ENCODE peak calls at places on chromosomes 4 and X, in four cellular contexts. L, A, I and O are unnamed samples.

GRCh38 chrX:28609917-28610613 is 22.8 kb downstream of the IL1RAPL1 start:
- DNase-seq in A (no peak), L (no peak), I (no peak), O (no peak)

GRCh38 chrX:116427976-116428375 is 8.4 kb upstream of the SLC6A14 start:
- DNase-seq in A (no peak), L (no peak), I (no peak), O (no peak)

GRCh38 chr4:61828960-61829359 is 628.8 kb downstream of the ADGRL3 start:
- DNase-seq in A (no peak), I (no peak), L (no peak), O (no peak)

GRCh38 chrX:17291141-17291900 is 83.7 kb upstream of the NHS start:
- DNase-seq in L (no peak), A (no peak), I (no peak), O (no peak)

GRCh38 chr4:38663801-38664703 is at the start of gene KLF3:
- DNase-seq in I (no peak), L (peak), A (peak), O (peak)

GRCh38 chr4:152448806-152449205 is 87.1 kb downstream of the FBXW7 start:
- DNase-seq in A (no peak), I (no peak), L (no peak), O (no peak)

GRCh38 chr4:6278801-6279197 is 9.1 kb downstream of the WFS1 start:
- DNase-seq in L (peak), I (peak), A (no peak), O (peak)

GRCh38 chr4:2626231-2626630 is 89.8 kb downstream of the FAM193A start:
- DNase-seq in A (no peak), L (no peak), I (no peak), O (no peak)

GRCh38 chrX:114599903-114600302 is 16.0 kb downstream of the HTR2C start:
- DNase-seq in I (no peak), A (no peak), L (no peak), O (no peak)

GRCh38 chr4:30600246-30600645 is 119.9 kb upstream of the PCDH7 start:
- DNase-seq in A (no peak), L (no peak), I (no peak), O (no peak)

GRCh38 chr4:2301806-2302205 is 39.9 kb upstream of the MXD4 start:
- DNase-seq in I (no peak), A (no peak), L (no peak), O (no peak)

GRCh38 chr4:8325284-8325973 is 55.9 kb downstream of the HTRA3 start:
- DNase-seq in A (peak), I (no peak), L (no peak), O (no peak)
- TF ChIP-seq NRF1 in A (no peak), I (no peak), L (no peak), O (no peak)

GRCh38 chrX:8870411-8870810 is 69.2 kb upstream of the FAM9A start:
- DNase-seq in L (no peak), A (no peak), I (no peak), O (no peak)

GRCh38 chrX:8869812-8870211 is 68.6 kb upstream of the FAM9A start:
- DNase-seq in I (no peak), L (no peak), A (no peak), O (no peak)

GRCh38 chrX:8868906-8869305 is 67.7 kb upstream of the FAM9A start:
- DNase-seq in I (no peak), L (no peak), A (no peak), O (no peak)

GRCh38 chrX:8867454-8867853 is 66.3 kb upstream of the FAM9A start:
- DNase-seq in A (no peak), I (no peak), L (no peak), O (no peak)

DNA sequence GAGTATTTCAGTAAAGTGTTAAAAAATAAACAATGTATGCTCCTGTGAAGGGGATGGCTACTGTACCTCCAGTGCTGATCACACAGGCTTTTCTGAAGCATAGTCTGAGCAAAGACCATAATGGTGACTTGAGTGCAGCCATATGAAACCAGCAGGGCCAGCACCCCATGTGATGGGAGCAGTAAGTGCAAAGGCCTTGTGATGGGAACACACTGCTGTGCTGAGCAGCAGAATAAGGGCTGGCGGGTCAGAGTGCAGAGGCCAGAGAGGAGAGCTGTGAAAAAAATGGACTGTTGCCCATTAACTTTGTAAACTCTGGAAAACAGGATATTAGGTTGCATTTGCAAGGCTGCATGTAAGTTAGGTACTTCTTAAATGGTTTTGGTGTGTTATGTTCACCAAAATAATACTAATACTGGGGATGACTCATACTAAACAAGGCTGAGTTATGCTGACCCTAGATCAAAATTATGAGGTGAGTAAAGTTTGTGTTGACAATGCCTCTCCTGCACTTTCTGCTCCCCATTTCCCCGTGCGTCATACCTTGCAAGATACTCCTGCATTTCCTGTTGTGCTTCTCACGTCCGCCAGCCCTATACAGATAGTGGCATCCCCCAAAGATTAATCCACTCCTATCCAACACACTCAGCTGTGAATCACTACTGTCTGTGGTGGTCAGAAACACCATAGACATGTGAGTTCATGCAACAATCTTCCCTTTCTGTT is 67.0 kb upstream of the FAM9A start:
- DNase-seq in A (no peak), L (no peak), I (no peak), O (no peak)
- H3K27ac ChIP-seq in A (no peak), L (no peak), I (no peak), O (no peak)

GRCh38 chrX:40090050-40090804 is 7.5 kb downstream of the BCOR start:
- DNase-seq in A (peak), I (no peak), L (peak), O (peak)

GRCh38 chrX:40088299-40088625 is 9.5 kb downstream of the BCOR start:
- DNase-seq in L (no peak), I (no peak), A (no peak), O (no peak)

GRCh38 chrX:40087574-40088298 is 10.0 kb downstream of the BCOR start:
- DNase-seq in I (no peak), A (no peak), L (peak), O (no peak)

GRCh38 chrX:40090961-40091360 is 6.8 kb downstream of the BCOR start:
- DNase-seq in I (no peak), A (no peak), L (no peak), O (no peak)

DNA sequence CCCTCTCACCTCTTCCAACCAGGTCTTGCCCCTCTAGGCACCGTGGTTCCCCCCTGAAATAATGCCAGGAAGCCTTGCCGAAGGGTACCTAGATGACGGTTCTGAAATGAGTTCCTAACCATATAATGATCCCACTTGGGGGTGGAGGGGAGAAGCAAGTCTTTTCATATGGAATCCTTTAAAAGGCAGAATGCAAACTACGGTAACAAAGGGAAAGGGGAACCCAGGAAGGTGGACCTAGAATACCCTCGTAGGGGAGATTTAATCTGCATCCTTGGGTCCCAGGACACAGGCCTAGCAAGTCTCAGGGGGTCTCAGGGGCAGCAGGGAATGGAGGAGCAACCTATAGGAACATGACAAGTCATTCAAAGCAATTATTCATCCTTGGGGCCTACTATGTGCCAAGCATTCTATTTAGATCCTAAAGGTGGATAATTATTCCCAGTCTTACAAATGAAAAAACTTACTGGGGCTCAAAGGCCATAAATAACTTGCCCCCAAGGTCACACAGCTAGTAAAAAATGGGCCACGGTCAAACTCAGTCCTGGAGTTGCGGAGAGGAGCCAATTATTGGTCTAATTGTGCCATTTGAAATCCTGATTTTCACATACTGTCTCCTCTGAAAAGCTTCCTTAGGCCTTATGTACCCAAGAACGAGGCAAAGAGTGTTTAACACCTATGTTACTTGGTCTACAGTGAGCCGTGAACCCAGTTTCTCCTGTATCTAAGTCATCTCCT is 8.8 kb downstream of the BCOR start:
- DNase-seq in I (no peak), A (no peak), L (no peak), O (no peak)
- TF ChIP-seq NRF1 in I (no peak), A (no peak), L (no peak), O (no peak)

GRCh38 chr4:83631066-83631465 is 95.2 kb downstream of the GPAT3 start:
- DNase-seq in I (no peak), A (no peak), L (no peak), O (no peak)
- H3K27ac ChIP-seq in I (no peak), A (no peak), L (no peak), O (peak)

DNA sequence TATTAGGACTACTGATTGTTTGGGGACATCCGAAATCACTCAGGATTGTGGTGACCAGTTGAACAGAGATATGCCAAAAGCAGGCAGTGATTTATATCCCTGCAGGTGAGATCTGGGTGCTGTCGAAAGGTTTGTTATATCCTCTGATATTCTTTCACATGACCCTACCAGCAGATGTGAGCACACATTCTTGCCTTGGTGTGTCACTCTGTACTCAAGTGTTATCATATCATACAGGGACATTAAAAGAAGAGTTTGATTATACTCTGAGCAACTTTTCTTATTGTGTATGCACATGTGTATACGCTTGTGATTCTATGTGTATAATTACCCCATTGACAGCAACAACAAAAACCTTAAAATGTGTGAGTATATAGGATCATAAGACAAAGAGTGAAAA is 381.2 kb upstream of the IGFBP7 start:
- DNase-seq in A (no peak), L (no peak), I (no peak), O (no peak)
- TF ChIP-seq NRF1 in A (no peak), L (no peak), I (no peak), O (no peak)

GRCh38 chr4:39706334-39706733 is 8.4 kb downstream of the UBE2K start:
- DNase-seq in I (no peak), A (peak), L (no peak), O (no peak)
- H3K27ac ChIP-seq in I (no peak), A (no peak), L (peak), O (no peak)

GRCh38 chrX:15321447-15321846 is 6.0 kb upstream of the ASB11 start:
- DNase-seq in A (no peak), L (no peak), I (no peak), O (no peak)

GRCh38 chrX:15322472-15322871 is 7.0 kb upstream of the ASB11 start:
- DNase-seq in I (no peak), L (no peak), A (no peak), O (no peak)

GRCh38 chrX:15320297-15320696 is 4.9 kb upstream of the ASB11 start:
- DNase-seq in A (no peak), I (no peak), L (no peak), O (no peak)

GRCh38 chrX:15315509-15315908 is at the start of gene ASB11:
- DNase-seq in A (no peak), I (no peak), L (no peak), O (no peak)

DNA sequence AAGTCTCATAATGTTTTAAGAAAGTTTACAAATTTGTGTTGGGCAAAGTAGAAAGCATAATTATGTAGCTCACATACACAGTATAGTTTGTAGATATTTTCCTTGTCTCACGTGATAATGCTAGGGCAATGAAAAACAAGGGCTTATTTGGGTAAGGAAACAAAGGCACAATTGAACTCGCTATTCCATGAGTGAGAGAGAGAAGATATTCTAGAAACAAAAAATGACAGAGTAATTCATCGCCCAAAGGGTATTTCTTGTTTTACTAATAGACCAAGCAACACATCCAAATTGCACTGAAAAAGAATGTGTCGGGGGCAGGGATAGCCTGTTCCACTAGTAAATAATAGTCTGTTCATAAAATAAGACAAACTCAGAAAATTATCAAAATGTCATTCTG is 3.6 kb upstream of the ASB11 start:
- DNase-seq in I (no peak), A (no peak), L (no peak), O (no peak)
- TF ChIP-seq NRF1 in I (no peak), A (no peak), L (no peak), O (no peak)